ENCODE peak calls at places on chromosomes 1 and 21, in five cellular contexts. One of them, this sample, is unnamed. For H3K27me3, the result is how much of the 10 kb centered on the place peaks cover.

GRCh38 chr1:100400332-100400933 is 48.1 kb downstream of the CDC14A start:
- ATAC-seq in lower lobe of right lung: peak
- ATAC-seq in Panc1: no peak
- ATAC-seq in CD8-positive, alpha-beta T cell: peak
- ATAC-seq in gastrocnemius medialis: peak
- ATAC-seq in this sample: no peak

GRCh38 chr1:199218533-199218932 is 579.7 kb downstream of the PTPRC start:
- ATAC-seq in gastrocnemius medialis: no peak
- ATAC-seq in lower lobe of right lung: no peak
- ATAC-seq in Panc1: no peak
- ATAC-seq in CD8-positive, alpha-beta T cell: no peak
- ATAC-seq in this sample: no peak

GRCh38 chr1:233620065-233620464 is 6.2 kb downstream of the KCNK1 start:
- ATAC-seq in CD8-positive, alpha-beta T cell: no peak
- ATAC-seq in gastrocnemius medialis: no peak
- ATAC-seq in Panc1: no peak
- ATAC-seq in lower lobe of right lung: no peak
- ATAC-seq in this sample: no peak

GRCh38 chr1:40270152-40270834 is 12.3 kb downstream of the ZMPSTE24 start:
- ATAC-seq in Panc1: no peak
- ATAC-seq in lower lobe of right lung: no peak
- ATAC-seq in gastrocnemius medialis: no peak
- ATAC-seq in CD8-positive, alpha-beta T cell: no peak
- ATAC-seq in this sample: no peak

GRCh38 chr1:213070399-213070798 is 19.4 kb downstream of the RPS6KC1 start:
- ATAC-seq in gastrocnemius medialis: no peak
- ATAC-seq in lower lobe of right lung: peak
- ATAC-seq in Panc1: peak
- ATAC-seq in CD8-positive, alpha-beta T cell: no peak
- ATAC-seq in this sample: no peak

GRCh38 chr1:112698366-112699310 is 8.3 kb downstream of the RHOC start:
- ATAC-seq in lower lobe of right lung: no peak
- ATAC-seq in gastrocnemius medialis: no peak
- ATAC-seq in Panc1: no peak
- ATAC-seq in CD8-positive, alpha-beta T cell: no peak
- ATAC-seq in this sample: no peak

GRCh38 chr1:177913762-177914540 is 55.9 kb downstream of the SEC16B start:
- ATAC-seq in CD8-positive, alpha-beta T cell: no peak
- ATAC-seq in Panc1: peak
- ATAC-seq in gastrocnemius medialis: no peak
- ATAC-seq in lower lobe of right lung: no peak
- ATAC-seq in this sample: no peak

GRCh38 chr1:26991310-26992116 is 2.0 kb upstream of the TRNP1 start:
- ATAC-seq in Panc1: peak
- ATAC-seq in lower lobe of right lung: no peak
- ATAC-seq in CD8-positive, alpha-beta T cell: peak
- ATAC-seq in gastrocnemius medialis: no peak
- ATAC-seq in this sample: no peak

GRCh38 chr1:30649321-30649991 is 73.9 kb downstream of the MATN1 start:
- ATAC-seq in Panc1: no peak
- ATAC-seq in gastrocnemius medialis: no peak
- ATAC-seq in lower lobe of right lung: peak
- ATAC-seq in CD8-positive, alpha-beta T cell: no peak
- ATAC-seq in this sample: no peak

GRCh38 chr1:48214820-48215219 is 7.7 kb upstream of the SLC5A9 start:
- ATAC-seq in Panc1: no peak
- ATAC-seq in gastrocnemius medialis: peak
- ATAC-seq in CD8-positive, alpha-beta T cell: no peak
- ATAC-seq in lower lobe of right lung: peak
- ATAC-seq in this sample: peak

GRCh38 chr1:8431028-8431427 is 113.1 kb downstream of the SLC45A1 start:
- ATAC-seq in lower lobe of right lung: no peak
- ATAC-seq in Panc1: no peak
- ATAC-seq in CD8-positive, alpha-beta T cell: peak
- ATAC-seq in gastrocnemius medialis: no peak
- ATAC-seq in this sample: no peak

GRCh38 chr1:61182049-61182448 is 99.7 kb downstream of the NFIA start:
- ATAC-seq in gastrocnemius medialis: peak
- ATAC-seq in lower lobe of right lung: no peak
- ATAC-seq in CD8-positive, alpha-beta T cell: no peak
- ATAC-seq in Panc1: no peak
- ATAC-seq in this sample: no peak

GRCh38 chr1:69403911-69404310 is 163.8 kb upstream of the LRRC7 start:
- ATAC-seq in Panc1: no peak
- ATAC-seq in lower lobe of right lung: no peak
- ATAC-seq in gastrocnemius medialis: no peak
- ATAC-seq in CD8-positive, alpha-beta T cell: no peak
- ATAC-seq in this sample: no peak

GRCh38 chr1:107597290-107597689 is 367.7 kb downstream of the VAV3 start:
- ATAC-seq in gastrocnemius medialis: no peak
- ATAC-seq in CD8-positive, alpha-beta T cell: no peak
- ATAC-seq in lower lobe of right lung: no peak
- ATAC-seq in Panc1: no peak
- ATAC-seq in this sample: no peak

GRCh38 chr1:182388392-182389134 is 3.0 kb downstream of the GLUL start:
- ATAC-seq in lower lobe of right lung: no peak
- ATAC-seq in Panc1: no peak
- ATAC-seq in CD8-positive, alpha-beta T cell: no peak
- ATAC-seq in gastrocnemius medialis: no peak
- ATAC-seq in this sample: no peak

DNA sequence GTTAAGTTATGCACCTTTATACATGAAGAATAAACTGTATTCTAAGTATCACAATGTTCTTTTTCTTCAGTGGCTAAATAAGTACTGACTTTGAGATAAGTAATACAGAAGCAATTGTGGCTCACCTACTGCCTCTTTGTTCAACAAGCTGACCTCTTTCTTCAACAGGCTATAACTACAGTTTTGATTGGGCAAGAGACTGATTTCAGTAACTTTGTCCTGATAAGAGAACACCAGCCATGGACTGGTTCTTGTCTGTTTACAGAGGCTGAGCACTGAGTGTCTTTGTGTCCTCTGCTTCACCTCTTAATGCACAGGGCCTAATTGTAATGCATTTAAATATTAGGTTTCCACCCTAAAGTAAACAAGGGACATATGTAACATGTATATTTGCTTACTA is 34.6 kb upstream of the PDE4B start:
- ATAC-seq in gastrocnemius medialis: no peak
- ATAC-seq in lower lobe of right lung: no peak
- ATAC-seq in CD8-positive, alpha-beta T cell: no peak
- ATAC-seq in Panc1: no peak
- ATAC-seq in this sample: no peak
- H3K4me3 ChIP-seq in gastrocnemius medialis: no peak
- H3K4me3 ChIP-seq in lower lobe of right lung: no peak
- H3K4me3 ChIP-seq in CD8-positive, alpha-beta T cell: no peak
- H3K4me3 ChIP-seq in Panc1: no peak
- H3K4me3 ChIP-seq in this sample: no peak

DNA sequence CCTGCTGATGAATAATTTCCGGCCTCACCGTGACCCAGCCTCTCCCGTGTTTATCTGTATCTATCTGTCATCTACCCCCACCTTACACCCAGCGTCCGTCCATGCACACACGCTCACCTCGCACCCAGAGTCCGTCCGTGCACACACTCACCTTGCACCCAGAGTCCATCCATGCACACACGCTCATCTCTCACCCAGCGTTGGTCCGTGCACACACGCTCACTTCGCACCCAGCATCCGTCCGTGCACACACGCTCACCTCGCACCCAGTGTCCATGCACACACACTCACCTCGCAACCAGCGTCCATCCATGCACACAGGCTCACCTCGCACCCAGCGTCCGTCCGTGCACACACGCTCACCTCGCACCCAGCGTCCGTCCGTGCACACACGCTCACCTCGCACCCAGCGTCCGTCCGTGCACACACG is 25.0 kb upstream of the COL18A1 start:
- ATAC-seq in Panc1: no peak
- ATAC-seq in CD8-positive, alpha-beta T cell: no peak
- ATAC-seq in lower lobe of right lung: no peak
- ATAC-seq in gastrocnemius medialis: no peak
- ATAC-seq in this sample: no peak
- H3K27me3 ChIP-seq in Panc1: under half
- H3K27me3 ChIP-seq in CD8-positive, alpha-beta T cell: under half
- H3K27me3 ChIP-seq in lower lobe of right lung: under half
- H3K27me3 ChIP-seq in gastrocnemius medialis: under half
- H3K27me3 ChIP-seq in this sample: under half

GRCh38 chr1:105137543-105138444 is 1388.1 kb downstream of the AMY1C start:
- ATAC-seq in lower lobe of right lung: peak
- ATAC-seq in Panc1: peak
- ATAC-seq in gastrocnemius medialis: no peak
- ATAC-seq in CD8-positive, alpha-beta T cell: no peak
- ATAC-seq in this sample: peak
- TF ChIP-seq CTCF in lower lobe of right lung: no peak
- TF ChIP-seq CTCF in Panc1: peak
- TF ChIP-seq CTCF in gastrocnemius medialis: no peak
- TF ChIP-seq CTCF in CD8-positive, alpha-beta T cell: no peak
- TF ChIP-seq CTCF in this sample: no peak

DNA sequence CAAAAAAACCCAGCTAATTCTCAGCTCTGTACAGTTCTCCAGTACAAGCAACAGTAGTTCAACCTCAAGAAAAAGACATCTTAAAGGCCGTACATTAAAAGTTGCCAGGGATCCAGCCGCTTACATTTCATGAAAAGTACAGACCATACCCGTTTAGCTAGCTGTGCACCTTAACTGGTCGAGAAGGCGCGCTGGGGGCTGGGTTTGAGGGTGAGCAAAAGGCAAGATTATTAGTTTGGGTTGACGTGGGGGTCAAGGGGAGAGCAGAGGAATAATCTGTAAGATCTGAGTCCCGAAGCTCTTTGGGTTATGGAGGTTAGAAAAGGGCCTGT is 591 bp upstream of the PKN2 start:
- ATAC-seq in CD8-positive, alpha-beta T cell: peak
- ATAC-seq in gastrocnemius medialis: peak
- ATAC-seq in lower lobe of right lung: peak
- ATAC-seq in Panc1: peak
- ATAC-seq in this sample: peak
- H3K4me3 ChIP-seq in CD8-positive, alpha-beta T cell: peak
- H3K4me3 ChIP-seq in gastrocnemius medialis: peak
- H3K4me3 ChIP-seq in lower lobe of right lung: peak
- H3K4me3 ChIP-seq in Panc1: peak
- H3K4me3 ChIP-seq in this sample: peak

GRCh38 chr1:156386949-156387898 is 18.2 kb downstream of the RHBG start:
- ATAC-seq in Panc1: no peak
- ATAC-seq in gastrocnemius medialis: no peak
- ATAC-seq in CD8-positive, alpha-beta T cell: no peak
- ATAC-seq in lower lobe of right lung: no peak
- ATAC-seq in this sample: no peak
- H3K27me3 ChIP-seq in Panc1: under half
- H3K27me3 ChIP-seq in gastrocnemius medialis: under half
- H3K27me3 ChIP-seq in CD8-positive, alpha-beta T cell: under half
- H3K27me3 ChIP-seq in lower lobe of right lung: half or more
- H3K27me3 ChIP-seq in this sample: half or more

DNA sequence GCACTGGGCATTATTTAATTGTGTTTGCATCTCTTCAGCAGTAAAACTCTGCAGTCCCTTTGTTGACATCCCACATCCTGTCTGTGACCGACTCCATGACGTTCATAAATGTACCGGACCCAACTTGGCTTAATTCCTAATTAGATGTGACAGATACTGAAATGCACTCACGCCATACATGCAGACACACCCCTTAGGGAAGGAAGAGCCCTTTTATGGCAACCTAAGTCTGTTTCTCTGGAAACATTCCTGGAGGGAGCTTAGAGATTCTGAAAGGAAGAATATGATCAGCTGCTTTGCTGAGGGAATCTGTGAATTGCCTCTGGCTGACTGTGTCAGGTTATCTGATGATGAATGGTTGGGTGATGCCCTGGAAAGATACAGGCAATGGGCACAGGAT is 33.4 kb downstream of the ADAMTS5 start:
- ATAC-seq in gastrocnemius medialis: no peak
- ATAC-seq in CD8-positive, alpha-beta T cell: no peak
- ATAC-seq in Panc1: no peak
- ATAC-seq in lower lobe of right lung: no peak
- ATAC-seq in this sample: peak
- TF ChIP-seq CTCF in gastrocnemius medialis: no peak
- TF ChIP-seq CTCF in CD8-positive, alpha-beta T cell: no peak
- TF ChIP-seq CTCF in Panc1: no peak
- TF ChIP-seq CTCF in lower lobe of right lung: no peak
- TF ChIP-seq CTCF in this sample: no peak

DNA sequence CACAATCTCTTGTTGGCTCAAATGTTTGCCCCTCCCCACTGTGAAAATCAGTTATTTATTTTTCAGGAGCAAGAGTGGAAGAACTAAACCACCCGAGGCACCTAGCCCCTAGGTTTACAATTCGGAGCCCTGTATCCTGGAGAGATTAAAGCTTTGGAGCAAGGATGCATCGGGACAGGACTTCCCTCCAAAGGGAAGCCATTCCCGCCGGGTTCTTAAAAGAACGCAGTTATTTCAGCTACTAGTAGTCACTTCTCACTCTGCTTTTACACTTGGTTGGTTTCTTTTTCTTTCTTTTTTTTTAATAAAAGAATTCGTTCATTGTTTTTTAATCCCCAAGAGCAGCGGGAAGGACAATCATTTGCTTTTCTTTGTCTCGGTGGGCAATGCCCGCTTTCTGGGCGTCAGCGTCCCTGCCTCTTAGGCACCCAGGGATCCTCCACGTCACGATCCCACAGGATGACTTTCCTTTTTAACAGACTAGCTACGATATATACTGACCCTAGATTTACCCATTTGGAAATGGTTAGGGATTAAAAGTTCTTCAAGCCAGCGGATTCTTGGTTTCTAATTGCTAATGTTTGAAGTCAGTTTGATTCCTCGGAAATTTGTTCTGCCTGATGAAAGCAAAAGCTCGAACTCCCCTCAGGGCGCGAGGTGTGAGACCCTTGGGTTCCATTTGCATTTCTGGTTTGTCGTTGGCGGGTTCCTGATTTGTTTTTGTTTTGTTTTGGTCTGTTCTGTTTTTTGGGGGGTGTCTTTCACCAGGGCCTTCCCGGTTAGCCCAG is 9.0 kb downstream of the TBX15 start:
- ATAC-seq in gastrocnemius medialis: no peak
- ATAC-seq in CD8-positive, alpha-beta T cell: no peak
- ATAC-seq in Panc1: no peak
- ATAC-seq in lower lobe of right lung: no peak
- ATAC-seq in this sample: no peak
- H3K4me3 ChIP-seq in gastrocnemius medialis: peak
- H3K4me3 ChIP-seq in CD8-positive, alpha-beta T cell: no peak
- H3K4me3 ChIP-seq in Panc1: no peak
- H3K4me3 ChIP-seq in lower lobe of right lung: no peak
- H3K4me3 ChIP-seq in this sample: peak

DNA sequence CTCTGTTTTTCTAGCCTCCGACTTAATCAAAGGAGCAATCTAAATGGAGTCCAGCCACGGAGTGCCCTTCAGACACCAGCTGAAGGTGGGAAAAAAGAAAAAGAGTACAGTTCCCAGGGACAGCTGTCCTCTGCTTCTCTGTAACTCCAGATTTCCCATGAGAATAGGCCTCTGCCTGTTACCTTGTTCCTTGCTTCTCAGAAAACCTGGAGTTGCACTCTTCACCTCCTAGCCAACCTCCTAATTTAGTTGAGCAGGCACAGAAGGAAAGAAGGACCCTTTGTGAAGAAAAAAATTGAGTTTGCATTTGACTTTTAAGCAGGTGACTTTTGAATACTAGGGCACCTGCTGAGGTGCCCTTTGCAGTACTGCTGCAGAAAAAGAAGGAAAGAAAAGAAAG is 8.3 kb downstream of the BARHL2 start:
- ATAC-seq in gastrocnemius medialis: no peak
- ATAC-seq in CD8-positive, alpha-beta T cell: no peak
- ATAC-seq in Panc1: no peak
- ATAC-seq in lower lobe of right lung: no peak
- ATAC-seq in this sample: no peak
- H3K27me3 ChIP-seq in gastrocnemius medialis: half or more
- H3K27me3 ChIP-seq in CD8-positive, alpha-beta T cell: half or more
- H3K27me3 ChIP-seq in Panc1: under half
- H3K27me3 ChIP-seq in lower lobe of right lung: half or more
- H3K27me3 ChIP-seq in this sample: half or more

This sample was measured in gastroesophageal sphincter.